ENCODE peak calls at places on chromosomes 5 and 9, in five cellular contexts. R, G, Q, E and P are unnamed samples.

GRCh38 chr5:88602584-88602983 is 280.4 kb downstream of the MEF2C start:
- DNase-seq in Q (no peak), G (peak), R (no peak), E (no peak), P (no peak)

GRCh38 chr5:85049020-85049419 is 664.3 kb upstream of the EDIL3 start:
- DNase-seq in R (no peak), E (no peak), G (no peak), Q (no peak), P (peak)

GRCh38 chr5:18920966-18921365 is 1067.0 kb downstream of the CDH18 start:
- DNase-seq in Q (no peak), G (no peak), E (no peak), R (no peak), P (no peak)

GRCh38 chr5:8061140-8061469 is 192.2 kb downstream of the MTRR start:
- DNase-seq in Q (no peak), G (no peak), R (no peak), E (no peak), P (no peak)

GRCh38 chr9:76269789-76270188 is 124.4 kb downstream of the RFK start:
- DNase-seq in Q (no peak), E (no peak), R (no peak), G (no peak), P (no peak)

GRCh38 chr9:138010274-138010800 is 132.8 kb downstream of the CACNA1B start:
- DNase-seq in E (no peak), G (no peak), R (no peak), Q (no peak), P (no peak)

GRCh38 chr5:65817936-65818335 is 95.9 kb downstream of the NLN start:
- DNase-seq in E (no peak), G (no peak), Q (no peak), R (no peak), P (no peak)

GRCh38 chr9:35538361-35539234 is 48.7 kb downstream of the RUSC2 start:
- DNase-seq in G (no peak), R (no peak), Q (peak), E (no peak), P (no peak)

GRCh38 chr9:114312513-114312875 is 10.4 kb upstream of the ORM1 start:
- DNase-seq in R (no peak), G (peak), E (no peak), Q (no peak), P (no peak)